ENCODE peak calls at places on chromosomes 3 and 15, in nine cellular contexts. H is amygdala, G is NCI-H1092, R is ACHN, U is hippocampal formation, W is RWPE1, T is naive B cell, B is GM06990, D is mesenchymal stem cell. I is an unnamed sample.

GRCh38 chr15:47384776-47385175 is 332.5 kb upstream of the SEMA6D start:
- DNase-seq in H (no peak), T (no peak), G (no peak), D (no peak), U (no peak), R (no peak), W (no peak), B (no peak), I (no peak)

GRCh38 chr3:73480187-73480672 is 144.5 kb downstream of the PDZRN3 start:
- DNase-seq in W (no peak), G (no peak), T (no peak), R (no peak), D (no peak), U (no peak), H (no peak), B (no peak), I (no peak)

GRCh38 chr3:28860307-28860706 is 420.6 kb upstream of the RBMS3 start:
- DNase-seq in W (no peak), U (peak; percentile 40), G (no peak), H (no peak), B (no peak), D (no peak), R (no peak), T (no peak), I (no peak)

GRCh38 chr15:52040167-52040900 is 21.3 kb downstream of the MAPK6 start:
- DNase-seq in R (no peak), W (no peak), U (peak; percentile 72), G (no peak), T (no peak), B (no peak), D (peak; percentile 73), H (no peak), I (no peak)

GRCh38 chr3:178146406-178146831 is 389.8 kb upstream of the KCNMB2 start:
- DNase-seq in H (no peak), T (no peak), G (peak; percentile 26), U (no peak), W (no peak), B (no peak), R (no peak), D (no peak), I (peak; percentile 14)

GRCh38 chr3:195226900-195227447 is 44.0 kb downstream of the XXYLT1 start:
- DNase-seq in G (no peak), D (peak; percentile 30), U (no peak), B (no peak), T (no peak), R (peak; percentile 5), H (no peak), W (no peak), I (peak; percentile 35)

GRCh38 chr3:18556503-18556902 is 131.4 kb upstream of the SATB1 start:
- DNase-seq in R (no peak), T (no peak), H (no peak), B (peak; percentile 26), W (no peak), U (no peak), G (no peak), D (no peak), I (no peak)

GRCh38 chr3:191070762-191071365 is 128.2 kb upstream of the OSTN start:
- DNase-seq in R (no peak), G (no peak), U (no peak), W (no peak), D (no peak), B (no peak), H (no peak), T (no peak), I (no peak)

GRCh38 chr3:61894988-61895935 is 333.9 kb downstream of the PTPRG start:
- DNase-seq in G (no peak), T (peak; percentile 31), H (peak; percentile 6), D (peak; percentile 71), U (no peak), B (peak; percentile 78), R (peak; percentile 94), W (peak; percentile 75), I (peak; percentile 62)

GRCh38 chr15:22958487-22959280 is 21.5 kb downstream of the CYFIP1 start:
- DNase-seq in D (no peak), H (no peak), G (no peak), B (no peak), U (no peak), W (no peak), R (no peak), T (no peak), I (no peak)

GRCh38 chr15:90814193-90814811 is 54.1 kb upstream of the FURIN start:
- DNase-seq in T (no peak), U (no peak), B (no peak), R (no peak), W (no peak), G (no peak), D (peak; percentile 32), H (no peak), I (no peak)

GRCh38 chr3:108503722-108504121 is 6.7 kb downstream of the MYH15 start:
- DNase-seq in D (no peak), U (no peak), R (no peak), B (no peak), H (no peak), W (no peak), G (no peak), T (no peak), I (no peak)

GRCh38 chr3:18652781-18653180 is 227.6 kb upstream of the SATB1 start:
- DNase-seq in T (no peak), G (no peak), U (no peak), D (no peak), B (no peak), W (no peak), R (no peak), H (no peak), I (no peak)

GRCh38 chr3:141243295-141243707 is 11.7 kb downstream of the PXYLP1 start:
- DNase-seq in U (no peak), T (no peak), W (no peak), B (no peak), D (peak; percentile 37), H (peak; percentile 49), R (no peak), G (no peak), I (peak; percentile 62)

GRCh38 chr3:176623751-176624150 is 573.5 kb downstream of the TBL1XR1 start:
- DNase-seq in T (no peak), U (no peak), H (no peak), B (no peak), G (no peak), R (no peak), W (no peak), D (no peak), I (no peak)

GRCh38 chr3:139574026-139574947 is 34.7 kb upstream of the RBP1 start:
- DNase-seq in G (peak; percentile 34), H (no peak), T (no peak), R (no peak), W (no peak), U (no peak), D (no peak), B (no peak), I (no peak)

GRCh38 chr3:45366305-45366704 is 22.1 kb upstream of the LARS2 start:
- DNase-seq in G (no peak), W (no peak), B (no peak), D (no peak), H (no peak), R (no peak), U (no peak), T (no peak), I (no peak)

GRCh38 chr15:96320703-96321421 is 9.6 kb upstream of the NR2F2 start:
- DNase-seq in D (peak; percentile 3), T (no peak), R (peak; percentile 41), W (no peak), G (no peak), U (no peak), B (no peak), H (no peak), I (no peak)

GRCh38 chr3:171615742-171616141 is 155.5 kb upstream of the TNIK start:
- DNase-seq in T (no peak), H (no peak), U (no peak), D (no peak), B (no peak), G (no peak), W (no peak), R (no peak), I (no peak)